ENCODE peak calls at places on chromosomes 11 and 22, in six cellular contexts. One of them, this sample, is unnamed.

GRCh38 chr22:39493759-39494158 is 8.3 kb upstream of the MIEF1 start:
- DNase-seq in astrocyte of the cerebellum: peak
- DNase-seq in esophagus squamous epithelium: no peak
- DNase-seq in lower leg skin: no peak
- DNase-seq in cardiac fibroblast: peak
- DNase-seq in A549: no peak
- DNase-seq in this sample: no peak

GRCh38 chr11:114076974-114077373 is 17.5 kb downstream of the ZBTB16 start:
- DNase-seq in A549: no peak
- DNase-seq in esophagus squamous epithelium: no peak
- DNase-seq in lower leg skin: peak
- DNase-seq in cardiac fibroblast: no peak
- DNase-seq in astrocyte of the cerebellum: no peak
- DNase-seq in this sample: no peak

GRCh38 chr22:27639180-27640086 is 162.1 kb downstream of the MN1 start:
- DNase-seq in astrocyte of the cerebellum: no peak
- DNase-seq in cardiac fibroblast: no peak
- DNase-seq in esophagus squamous epithelium: no peak
- DNase-seq in A549: no peak
- DNase-seq in lower leg skin: no peak
- DNase-seq in this sample: no peak

GRCh38 chr11:62048101-62048500 is 75.7 kb upstream of the INCENP start:
- DNase-seq in esophagus squamous epithelium: no peak
- DNase-seq in A549: no peak
- DNase-seq in cardiac fibroblast: peak
- DNase-seq in lower leg skin: no peak
- DNase-seq in astrocyte of the cerebellum: no peak
- DNase-seq in this sample: no peak

GRCh38 chr11:128497057-128497957 is 90.1 kb downstream of the ETS1 start:
- DNase-seq in lower leg skin: no peak
- DNase-seq in astrocyte of the cerebellum: peak
- DNase-seq in A549: peak
- DNase-seq in esophagus squamous epithelium: no peak
- DNase-seq in cardiac fibroblast: peak
- DNase-seq in this sample: peak

GRCh38 chr11:46392421-46393230 is 1.1 kb upstream of the CHRM4 start:
- DNase-seq in astrocyte of the cerebellum: peak
- DNase-seq in esophagus squamous epithelium: no peak
- DNase-seq in A549: peak
- DNase-seq in lower leg skin: peak
- DNase-seq in cardiac fibroblast: peak
- DNase-seq in this sample: no peak

GRCh38 chr22:46854125-46854870 is 91.8 kb downstream of the TBC1D22A start:
- DNase-seq in lower leg skin: peak
- DNase-seq in A549: no peak
- DNase-seq in cardiac fibroblast: no peak
- DNase-seq in esophagus squamous epithelium: no peak
- DNase-seq in astrocyte of the cerebellum: no peak
- DNase-seq in this sample: no peak

GRCh38 chr22:44664149-44664548 is 37.9 kb upstream of the PRR5 start:
- DNase-seq in lower leg skin: peak
- DNase-seq in esophagus squamous epithelium: no peak
- DNase-seq in cardiac fibroblast: peak
- DNase-seq in A549: no peak
- DNase-seq in astrocyte of the cerebellum: no peak
- DNase-seq in this sample: no peak

DNA sequence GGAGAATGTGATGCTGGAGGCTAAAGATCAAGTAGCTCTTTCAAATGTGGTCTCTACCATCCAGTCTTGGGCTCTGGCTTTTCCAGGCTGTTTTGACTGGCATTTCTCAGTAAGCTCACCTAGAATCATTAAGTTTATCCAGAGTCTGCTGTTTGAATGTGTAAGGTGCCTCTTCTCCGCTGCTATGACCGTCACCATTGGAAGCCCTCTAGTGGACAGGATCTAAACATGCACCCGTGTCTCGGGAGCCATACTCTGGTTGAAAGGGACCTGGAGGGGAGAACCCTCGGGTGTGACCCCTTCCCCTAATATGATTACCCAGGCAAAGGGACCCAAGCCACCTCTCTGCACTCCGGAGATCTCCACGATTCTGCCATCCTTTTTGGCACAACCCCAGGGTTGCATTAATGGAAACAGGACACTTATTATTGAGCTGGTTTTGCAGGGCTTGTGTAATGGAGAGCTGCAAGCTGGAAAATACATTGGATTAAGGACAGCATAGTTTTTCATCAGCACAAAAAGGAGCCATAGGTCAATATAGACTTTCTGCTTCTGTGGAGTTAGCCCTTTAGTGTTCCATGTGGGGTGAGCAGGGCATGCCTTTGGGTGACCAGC is 191.0 kb upstream of the LARGE1 start:
- DNase-seq in astrocyte of the cerebellum: no peak
- DNase-seq in cardiac fibroblast: peak
- DNase-seq in esophagus squamous epithelium: no peak
- DNase-seq in A549: peak
- DNase-seq in lower leg skin: peak
- DNase-seq in this sample: no peak
- TF ChIP-seq CTCF in astrocyte of the cerebellum: peak
- TF ChIP-seq CTCF in cardiac fibroblast: peak
- TF ChIP-seq CTCF in esophagus squamous epithelium: peak
- TF ChIP-seq CTCF in A549: peak
- TF ChIP-seq CTCF in lower leg skin: no peak
- TF ChIP-seq CTCF in this sample: peak

GRCh38 chr11:8810331-8811301 is 100.4 kb upstream of the AKIP1 start:
- DNase-seq in esophagus squamous epithelium: no peak
- DNase-seq in astrocyte of the cerebellum: no peak
- DNase-seq in A549: no peak
- DNase-seq in lower leg skin: peak
- DNase-seq in cardiac fibroblast: peak
- DNase-seq in this sample: peak

GRCh38 chr11:8809605-8810272 is 101.2 kb upstream of the AKIP1 start:
- DNase-seq in esophagus squamous epithelium: no peak
- DNase-seq in A549: no peak
- DNase-seq in cardiac fibroblast: no peak
- DNase-seq in astrocyte of the cerebellum: no peak
- DNase-seq in lower leg skin: no peak
- DNase-seq in this sample: no peak

GRCh38 chr11:8812438-8812837 is 98.6 kb upstream of the AKIP1 start:
- DNase-seq in lower leg skin: peak
- DNase-seq in astrocyte of the cerebellum: no peak
- DNase-seq in esophagus squamous epithelium: no peak
- DNase-seq in cardiac fibroblast: peak
- DNase-seq in A549: peak
- DNase-seq in this sample: peak

GRCh38 chr11:8813658-8814057 is 97.3 kb upstream of the AKIP1 start:
- DNase-seq in A549: peak
- DNase-seq in lower leg skin: peak
- DNase-seq in astrocyte of the cerebellum: peak
- DNase-seq in esophagus squamous epithelium: no peak
- DNase-seq in cardiac fibroblast: peak
- DNase-seq in this sample: peak

GRCh38 chr11:8811571-8811970 is 99.4 kb upstream of the AKIP1 start:
- DNase-seq in lower leg skin: no peak
- DNase-seq in astrocyte of the cerebellum: no peak
- DNase-seq in cardiac fibroblast: peak
- DNase-seq in A549: no peak
- DNase-seq in esophagus squamous epithelium: no peak
- DNase-seq in this sample: no peak
- H3K4me3 ChIP-seq in lower leg skin: no peak
- H3K4me3 ChIP-seq in astrocyte of the cerebellum: peak
- H3K4me3 ChIP-seq in cardiac fibroblast: no peak
- H3K4me3 ChIP-seq in A549: no peak
- H3K4me3 ChIP-seq in esophagus squamous epithelium: no peak
- H3K4me3 ChIP-seq in this sample: no peak

GRCh38 chr11:27718346-27718852 is 18.1 kb upstream of the BDNF start:
- DNase-seq in esophagus squamous epithelium: no peak
- DNase-seq in cardiac fibroblast: peak
- DNase-seq in lower leg skin: no peak
- DNase-seq in astrocyte of the cerebellum: no peak
- DNase-seq in A549: peak
- DNase-seq in this sample: no peak

GRCh38 chr11:27716216-27716615 is 16.0 kb upstream of the BDNF start:
- DNase-seq in astrocyte of the cerebellum: no peak
- DNase-seq in lower leg skin: no peak
- DNase-seq in cardiac fibroblast: no peak
- DNase-seq in esophagus squamous epithelium: no peak
- DNase-seq in A549: no peak
- DNase-seq in this sample: no peak

GRCh38 chr11:27717377-27717776 is 17.1 kb upstream of the BDNF start:
- DNase-seq in astrocyte of the cerebellum: no peak
- DNase-seq in lower leg skin: no peak
- DNase-seq in cardiac fibroblast: no peak
- DNase-seq in A549: peak
- DNase-seq in esophagus squamous epithelium: no peak
- DNase-seq in this sample: no peak

GRCh38 chr11:27717801-27718229 is 17.6 kb upstream of the BDNF start:
- DNase-seq in cardiac fibroblast: no peak
- DNase-seq in esophagus squamous epithelium: no peak
- DNase-seq in astrocyte of the cerebellum: no peak
- DNase-seq in A549: peak
- DNase-seq in lower leg skin: no peak
- DNase-seq in this sample: no peak

DNA sequence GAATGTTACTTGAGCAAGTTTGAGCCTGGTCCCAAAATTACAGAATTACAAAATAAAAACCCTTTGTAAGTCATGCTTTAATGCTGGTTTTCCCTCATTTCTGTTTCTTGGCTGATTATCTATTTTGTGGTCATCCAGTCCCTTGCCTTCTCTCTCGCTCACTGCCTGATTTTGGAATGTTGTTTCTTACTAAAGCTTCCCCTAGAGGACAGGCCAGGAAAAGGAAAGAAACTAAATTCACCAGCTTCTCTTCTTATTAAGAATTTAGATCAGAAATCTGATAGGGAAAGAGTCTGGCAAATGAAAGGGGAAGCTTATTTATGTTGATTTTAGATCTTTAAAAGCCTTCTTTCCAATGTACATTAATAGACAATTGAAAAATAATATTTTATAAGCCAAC is 16.6 kb upstream of the BDNF start:
- DNase-seq in A549: no peak
- DNase-seq in cardiac fibroblast: peak
- DNase-seq in astrocyte of the cerebellum: no peak
- DNase-seq in lower leg skin: no peak
- DNase-seq in esophagus squamous epithelium: no peak
- DNase-seq in this sample: no peak
- TF ChIP-seq CTCF in A549: no peak
- TF ChIP-seq CTCF in cardiac fibroblast: peak
- TF ChIP-seq CTCF in astrocyte of the cerebellum: peak
- TF ChIP-seq CTCF in lower leg skin: no peak
- TF ChIP-seq CTCF in esophagus squamous epithelium: no peak
- TF ChIP-seq CTCF in this sample: peak

GRCh38 chr11:69638941-69639681 is 1.8 kb upstream of the CCND1 start:
- DNase-seq in A549: peak
- DNase-seq in esophagus squamous epithelium: no peak
- DNase-seq in astrocyte of the cerebellum: peak
- DNase-seq in cardiac fibroblast: peak
- DNase-seq in lower leg skin: peak
- DNase-seq in this sample: peak

GRCh38 chr11:69636870-69637600 is 3.9 kb upstream of the CCND1 start:
- DNase-seq in astrocyte of the cerebellum: no peak
- DNase-seq in cardiac fibroblast: no peak
- DNase-seq in esophagus squamous epithelium: no peak
- DNase-seq in lower leg skin: no peak
- DNase-seq in A549: no peak
- DNase-seq in this sample: no peak

GRCh38 chr11:69636512-69636866 is 4.5 kb upstream of the CCND1 start:
- DNase-seq in lower leg skin: peak
- DNase-seq in A549: peak
- DNase-seq in cardiac fibroblast: peak
- DNase-seq in astrocyte of the cerebellum: peak
- DNase-seq in esophagus squamous epithelium: no peak
- DNase-seq in this sample: peak

GRCh38 chr11:69637956-69638871 is 2.7 kb upstream of the CCND1 start:
- DNase-seq in A549: peak
- DNase-seq in astrocyte of the cerebellum: no peak
- DNase-seq in cardiac fibroblast: peak
- DNase-seq in lower leg skin: no peak
- DNase-seq in esophagus squamous epithelium: no peak
- DNase-seq in this sample: no peak

DNA sequence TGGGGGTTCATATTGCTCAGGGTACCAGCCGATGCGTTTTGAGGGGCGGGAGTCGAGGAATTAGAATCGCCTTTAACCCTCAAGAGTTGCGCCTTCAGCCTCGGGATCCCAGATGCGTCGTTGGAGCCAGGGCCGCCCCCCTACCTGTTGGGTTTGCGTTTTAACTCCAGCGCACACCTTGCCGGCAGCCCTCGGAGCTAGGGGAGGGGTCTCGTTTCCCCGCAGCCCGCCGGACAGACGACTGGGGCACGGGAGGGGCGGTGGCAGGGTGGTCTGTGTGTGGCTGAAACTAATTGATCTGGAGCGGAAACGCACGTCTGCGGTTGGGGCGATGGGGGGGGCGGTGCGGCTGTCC is 3.4 kb upstream of the CCND1 start:
- DNase-seq in esophagus squamous epithelium: no peak
- DNase-seq in lower leg skin: no peak
- DNase-seq in astrocyte of the cerebellum: no peak
- DNase-seq in cardiac fibroblast: no peak
- DNase-seq in A549: no peak
- DNase-seq in this sample: no peak
- H3K4me3 ChIP-seq in esophagus squamous epithelium: peak
- H3K4me3 ChIP-seq in lower leg skin: peak
- H3K4me3 ChIP-seq in astrocyte of the cerebellum: no peak
- H3K4me3 ChIP-seq in cardiac fibroblast: no peak
- H3K4me3 ChIP-seq in A549: no peak
- H3K4me3 ChIP-seq in this sample: peak